ENCODE peak calls at places on chromosomes 2 and 18, in four cellular contexts. T, W, Y and J are unnamed samples.

GRCh38 chr18:61335737-61336555 is 2.7 kb downstream of the CDH20 start:
- DNase-seq in W (no peak), T (no peak), Y (no peak), J (no peak)

GRCh38 chr2:33806041-33806440 is 206.9 kb upstream of the FAM98A start:
- DNase-seq in Y (no peak), T (no peak), W (peak), J (no peak)

GRCh38 chr2:158543957-158544356 is 87.2 kb downstream of the PKP4 start:
- DNase-seq in Y (no peak), W (no peak), T (no peak), J (no peak)

GRCh38 chr18:13611616-13612110 is 114.7 kb downstream of the FAM210A start:
- DNase-seq in Y (peak), T (no peak), W (no peak), J (peak)

GRCh38 chr2:38619458-38620164 is 16.9 kb upstream of the HNRNPLL start:
- DNase-seq in T (no peak), W (peak), Y (no peak), J (no peak)

GRCh38 chr2:86223682-86224560 is 24.7 kb downstream of the MRPL35 start:
- DNase-seq in W (no peak), Y (no peak), T (no peak), J (no peak)

GRCh38 chr2:102391530-102391929 is 31.4 kb upstream of the IL18RAP start:
- DNase-seq in Y (no peak), W (peak), T (no peak), J (no peak)

GRCh38 chr2:32384529-32384928 is 27.7 kb downstream of the BIRC6 start:
- DNase-seq in Y (no peak), W (no peak), T (no peak), J (no peak)

GRCh38 chr2:75558786-75559428 is 1.8 kb downstream of the EVA1A start:
- DNase-seq in T (no peak), Y (no peak), W (no peak), J (no peak)

GRCh38 chr2:101357386-101357785 is 29.9 kb downstream of the CREG2 start:
- DNase-seq in Y (no peak), W (no peak), T (no peak), J (no peak)

GRCh38 chr2:214005337-214005736 is 405.5 kb upstream of the VWC2L start:
- DNase-seq in T (no peak), W (peak), Y (no peak), J (no peak)

GRCh38 chr2:36502081-36502480 is 95.9 kb downstream of the FEZ2 start:
- DNase-seq in W (no peak), T (no peak), Y (no peak), J (no peak)

GRCh38 chr2:26577442-26578433 is 63.4 kb downstream of the CIB4 start:
- DNase-seq in T (peak), W (peak), Y (peak), J (peak)

GRCh38 chr2:204514439-204514838 is 30.8 kb upstream of the PARD3B start:
- DNase-seq in Y (no peak), W (no peak), T (no peak), J (no peak)

GRCh38 chr2:68216454-68217310 is 35.6 kb downstream of the PPP3R1 start:
- DNase-seq in T (peak), Y (no peak), W (no peak), J (no peak)

GRCh38 chr18:57668021-57668420 is 46.4 kb upstream of the NARS1 start:
- DNase-seq in T (no peak), Y (no peak), W (no peak), J (no peak)

GRCh38 chr2:135004005-135004746 is 43.1 kb downstream of the MAP3K19 start:
- DNase-seq in Y (peak), T (peak), W (peak), J (peak)

GRCh38 chr2:8488001-8488738 is 193.7 kb upstream of the ID2 start:
- DNase-seq in T (no peak), Y (no peak), W (no peak), J (peak)

GRCh38 chr2:204110250-204111183 is 174.0 kb downstream of the ICOS start:
- DNase-seq in Y (no peak), T (no peak), W (no peak), J (peak)

GRCh38 chr18:36942264-36942663 is 113.3 kb downstream of the KIAA1328 start:
- DNase-seq in W (peak), Y (no peak), T (peak), J (no peak)

GRCh38 chr2:182672471-182673165 is 43.4 kb upstream of the DNAJC10 start:
- DNase-seq in Y (no peak), W (peak), T (peak), J (no peak)

GRCh38 chr2:182666674-182667320 is 49.3 kb upstream of the DNAJC10 start:
- DNase-seq in W (peak), T (peak), Y (no peak), J (no peak)

GRCh38 chr2:182664212-182664611 is 51.8 kb upstream of the DNAJC10 start:
- DNase-seq in T (no peak), Y (no peak), W (no peak), J (no peak)

GRCh38 chr2:182667321-182667695 is 48.7 kb upstream of the DNAJC10 start:
- DNase-seq in Y (no peak), W (no peak), T (no peak), J (no peak)

DNA sequence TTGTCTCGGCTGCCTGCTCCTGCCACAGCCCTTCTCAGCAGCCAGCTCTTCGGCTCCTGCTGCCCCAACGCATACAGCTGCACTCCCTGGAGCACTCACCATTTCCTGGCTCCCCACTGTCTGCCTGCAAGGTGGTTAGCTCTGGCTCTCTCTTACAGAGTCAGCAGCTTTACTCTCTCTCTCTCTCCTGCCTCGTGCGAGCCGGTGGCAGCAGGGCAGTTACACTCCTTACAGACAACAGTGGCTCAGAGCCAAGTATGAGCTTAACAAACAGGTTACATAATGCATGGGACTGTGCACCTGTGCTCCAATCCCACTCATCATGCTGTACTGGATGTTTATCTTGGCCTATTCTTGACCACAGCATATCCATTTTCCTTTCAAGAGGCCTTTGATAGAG is 47.4 kb upstream of the DNAJC10 start:
- DNase-seq in W (peak), Y (no peak), T (no peak), J (no peak)
- H3K27ac ChIP-seq in W (no peak), Y (no peak), T (no peak), J (no peak)

GRCh38 chr2:26891-27290 is 19.4 kb downstream of the FAM110C start:
- DNase-seq in T (no peak), W (no peak), Y (no peak), J (no peak)

GRCh38 chr2:19508-19907 is 26.8 kb downstream of the FAM110C start:
- DNase-seq in W (no peak), T (no peak), Y (no peak), J (no peak)

GRCh38 chr2:23283-23682 is 23.0 kb downstream of the FAM110C start:
- DNase-seq in Y (no peak), W (no peak), T (no peak), J (no peak)

GRCh38 chr2:28401-28975 is 17.8 kb downstream of the FAM110C start:
- DNase-seq in W (no peak), T (no peak), Y (no peak), J (no peak)

GRCh38 chr2:24122-24521 is 22.2 kb downstream of the FAM110C start:
- DNase-seq in Y (no peak), W (no peak), T (no peak), J (no peak)
- H3K4me3 ChIP-seq in Y (no peak), W (no peak), T (no peak), J (no peak)

GRCh38 chr2:157421377-157421944 is 22.4 kb downstream of the CYTIP start:
- DNase-seq in W (no peak), T (no peak), Y (no peak), J (no peak)
- H3K27ac ChIP-seq in W (no peak), T (no peak), Y (no peak), J (peak)

GRCh38 chr2:65576861-65577601 is 144.6 kb upstream of the SPRED2 start:
- DNase-seq in T (peak), W (peak), Y (no peak), J (no peak)
- H3K4me3 ChIP-seq in T (peak), W (peak), Y (peak), J (no peak)

DNA sequence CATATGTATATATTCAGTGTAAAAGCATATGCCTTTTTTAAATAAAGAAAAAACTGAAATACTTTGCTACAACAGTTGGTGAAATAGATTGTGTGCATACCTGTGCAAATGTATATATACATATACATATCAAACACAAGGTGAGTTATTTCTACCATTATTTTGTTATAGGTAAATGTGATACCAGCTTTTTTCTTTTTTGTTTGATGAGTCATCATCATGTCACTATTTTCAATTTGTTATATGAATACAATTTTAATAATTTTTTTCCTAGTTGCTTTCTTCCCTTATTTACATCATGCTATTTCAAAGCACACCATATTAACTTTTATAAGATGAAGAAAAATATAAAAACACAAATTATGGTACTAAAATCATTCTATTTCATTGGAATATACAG is 87.0 kb upstream of the STK17B start:
- DNase-seq in T (no peak), Y (no peak), W (peak), J (no peak)
- H3K27ac ChIP-seq in T (peak), Y (no peak), W (no peak), J (no peak)

GRCh38 chr2:14633031-14633430 is 514 bp downstream of the LRATD1 start:
- DNase-seq in Y (no peak), W (peak), T (no peak), J (no peak)

GRCh38 chr2:14632133-14632936 is at the start of gene LRATD1:
- DNase-seq in Y (peak), T (peak), W (peak), J (no peak)

GRCh38 chr2:14634223-14634884 is 1.8 kb downstream of the LRATD1 start:
- DNase-seq in Y (peak), T (peak), W (peak), J (no peak)

GRCh38 chr2:14634885-14635871 is 2.7 kb downstream of the LRATD1 start:
- DNase-seq in T (peak), Y (peak), W (peak), J (no peak)

DNA sequence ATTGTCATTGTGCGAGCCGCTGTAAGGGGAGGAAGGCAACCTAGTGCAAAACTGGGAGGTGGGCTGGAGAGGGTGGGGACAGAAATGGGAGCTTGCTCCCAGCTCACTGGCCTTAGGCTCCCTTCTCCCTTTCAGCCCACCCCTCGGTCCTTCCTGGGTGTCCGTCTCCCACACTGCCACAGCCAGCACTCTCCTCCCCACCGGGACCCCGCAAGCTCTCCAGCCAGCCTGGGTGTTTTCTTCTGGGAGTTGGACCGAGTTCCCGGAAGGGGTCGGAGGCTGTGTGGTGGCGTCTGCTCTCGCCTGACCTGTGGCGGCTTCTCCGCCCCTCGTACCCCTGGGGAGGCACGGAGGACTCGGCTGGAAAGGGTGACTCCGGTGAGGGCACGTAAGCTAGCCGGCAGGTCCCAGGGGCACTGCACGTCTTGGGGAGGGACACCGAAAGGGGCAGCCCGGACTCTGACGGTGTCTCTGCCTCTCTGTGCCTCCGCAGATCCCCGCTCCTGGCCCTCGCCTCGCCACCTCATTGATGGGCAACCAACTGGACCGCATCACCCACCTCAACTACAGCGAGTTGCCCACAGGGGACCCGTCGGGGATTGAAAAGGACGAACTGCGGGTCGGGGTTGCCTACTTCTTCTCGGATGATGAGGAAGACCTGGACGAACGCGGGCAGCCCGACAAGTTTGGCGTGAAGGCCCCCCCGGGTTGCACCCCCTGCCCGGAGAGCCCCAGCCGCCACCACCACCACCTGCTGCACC is 1.1 kb downstream of the LRATD1 start:
- DNase-seq in Y (no peak), W (peak), T (no peak), J (no peak)
- H3K4me3 ChIP-seq in Y (peak), W (peak), T (peak), J (no peak)